ENCODE peak calls at places on chromosomes 5 and 9, in nine cellular contexts. S, V, K, U, N, I, O, Q and Z are unnamed samples.

GRCh38 chr5:68891718-68892117 is 202.1 kb upstream of the SLC30A5 start:
- DNase-seq in K (peak; percentile 15), Q (no peak), O (no peak), U (no peak), V (no peak), S (no peak), I (no peak), N (no peak), Z (peak; percentile 48)

GRCh38 chr5:176754376-176754942 is 55.9 kb upstream of the UNC5A start:
- DNase-seq in K (no peak), Q (no peak), U (no peak), S (no peak), N (no peak), V (no peak), I (no peak), O (no peak), Z (no peak)

GRCh38 chr9:129245276-129245675 is 67.2 kb upstream of the IER5L start:
- DNase-seq in Q (peak; percentile 40), O (no peak), I (no peak), N (no peak), U (peak; percentile 23), S (no peak), K (no peak), V (no peak), Z (no peak)

GRCh38 chr9:130341128-130341527 is 75.6 kb downstream of the HMCN2 start:
- DNase-seq in U (no peak), K (no peak), O (no peak), N (no peak), Q (no peak), I (no peak), S (no peak), V (no peak), Z (no peak)

GRCh38 chr5:152051499-152052454 is 127.1 kb upstream of the GLRA1 start:
- DNase-seq in S (no peak), U (no peak), V (no peak), O (no peak), I (no peak), N (no peak), K (no peak), Q (no peak), Z (no peak)

GRCh38 chr9:126501383-126502331 is 112.1 kb upstream of the LMX1B start:
- DNase-seq in O (no peak), K (no peak), N (no peak), V (no peak), Q (no peak), S (no peak), I (no peak), U (no peak), Z (no peak)

GRCh38 chr5:15383469-15383868 is 116.5 kb upstream of the FBXL7 start:
- DNase-seq in Q (peak; percentile 24), N (no peak), S (peak; percentile 37), K (no peak), O (no peak), V (no peak), I (peak; percentile 61), U (peak; percentile 16), Z (no peak)

GRCh38 chr9:97535771-97536170 is 34.3 kb downstream of the TMOD1 start:
- DNase-seq in K (no peak), V (no peak), N (no peak), O (no peak), Q (no peak), U (no peak), S (no peak), I (no peak), Z (no peak)

GRCh38 chr9:90894956-90895687 is 93.5 kb downstream of the SYK start:
- DNase-seq in I (peak; percentile 60), V (no peak), S (no peak), U (peak; percentile 20), O (no peak), N (no peak), Q (no peak), K (no peak), Z (no peak)

GRCh38 chr5:3331819-3332218 is 263.8 kb upstream of the IRX1 start:
- DNase-seq in U (no peak), I (no peak), N (no peak), V (no peak), O (no peak), S (no peak), K (no peak), Q (no peak), Z (no peak)

GRCh38 chr5:178057839-178058238 is 55.5 kb upstream of the N4BP3 start:
- DNase-seq in Q (no peak), I (no peak), O (no peak), U (no peak), V (no peak), N (no peak), K (no peak), S (no peak), Z (no peak)

GRCh38 chr5:135915466-135916001 is 19.9 kb upstream of the IL9 start:
- DNase-seq in S (peak; percentile 73), Q (no peak), O (no peak), N (no peak), U (no peak), K (no peak), V (no peak), I (no peak), Z (no peak)

GRCh38 chr5:1502046-1502736 is 21.6 kb downstream of the LPCAT1 start:
- DNase-seq in S (no peak), N (no peak), I (no peak), Q (no peak), U (no peak), V (no peak), O (no peak), K (no peak), Z (peak; percentile 84)

GRCh38 chr5:1504617-1505016 is 19.1 kb downstream of the LPCAT1 start:
- DNase-seq in N (no peak), O (no peak), U (no peak), S (no peak), V (no peak), K (no peak), Q (no peak), I (no peak), Z (no peak)

GRCh38 chr5:1504244-1504595 is 19.5 kb downstream of the LPCAT1 start:
- DNase-seq in N (no peak), I (no peak), S (no peak), K (no peak), Q (no peak), O (no peak), U (no peak), V (no peak), Z (no peak)

GRCh38 chr5:1502737-1503120 is 21.0 kb downstream of the LPCAT1 start:
- DNase-seq in O (no peak), K (no peak), N (no peak), U (no peak), Q (no peak), S (no peak), V (no peak), I (no peak), Z (no peak)

DNA sequence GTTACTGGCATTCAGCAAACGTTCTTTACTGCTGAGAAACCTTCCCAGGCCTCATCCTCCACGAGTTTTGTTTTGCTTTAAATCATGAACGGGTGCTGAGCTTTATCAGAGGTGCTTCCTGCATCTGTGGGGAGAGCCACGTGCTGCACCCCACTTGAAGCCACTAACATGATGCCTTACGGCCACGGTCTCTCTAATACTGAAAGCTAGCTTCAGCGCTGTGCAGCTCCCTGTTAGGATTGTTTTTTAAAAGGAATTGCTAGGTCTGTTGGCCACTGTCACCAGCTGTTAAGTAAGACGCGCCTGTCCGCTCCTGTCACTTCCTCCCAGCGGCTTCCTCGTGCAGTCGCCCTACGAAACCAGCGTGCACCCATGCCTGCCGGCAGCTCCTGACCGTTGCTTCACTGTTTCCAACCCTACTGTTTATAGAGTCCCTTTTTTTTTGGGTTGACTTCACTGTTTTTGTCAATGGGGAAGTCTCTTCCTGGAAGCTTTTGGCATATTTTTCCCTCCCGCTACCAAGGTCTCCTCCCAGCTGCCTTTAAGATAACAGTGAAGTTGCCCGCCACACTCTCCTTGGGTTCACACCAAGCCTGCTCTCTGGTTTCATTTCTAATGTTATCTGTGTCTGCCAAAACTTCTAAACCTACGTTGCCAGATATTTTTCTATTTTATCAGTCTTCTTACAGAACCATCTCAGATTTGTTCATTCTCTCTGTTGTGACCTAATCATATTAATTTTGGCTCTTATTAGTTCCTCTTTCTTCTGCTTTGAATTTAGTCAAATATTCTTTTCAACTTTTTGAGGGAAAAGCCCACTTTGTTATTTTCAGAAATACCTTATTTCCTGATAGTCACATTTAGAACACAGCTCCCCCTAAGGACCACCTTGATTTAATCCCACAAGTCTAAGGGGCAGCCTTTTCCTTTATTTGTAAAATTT is 20.2 kb downstream of the LPCAT1 start:
- DNase-seq in K (no peak), N (no peak), S (peak; percentile 93), U (no peak), O (no peak), Q (no peak), V (no peak), I (no peak), Z (peak; percentile 71)
- TF ChIP-seq CTCF in K (no peak), N (no peak), S (no peak), U (no peak), O (no peak), Q (peak; percentile 4), V (no peak), I (no peak), Z (no peak)

GRCh38 chr5:124742521-124742920 is 3.9 kb downstream of the ZNF608 start:
- DNase-seq in I (no peak), V (no peak), U (no peak), Q (no peak), K (no peak), N (no peak), O (no peak), S (no peak), Z (no peak)
- TF ChIP-seq CTCF in I (no peak), V (no peak), U (peak; percentile 5), Q (no peak), K (no peak), N (no peak), O (no peak), S (no peak), Z (no peak)

DNA sequence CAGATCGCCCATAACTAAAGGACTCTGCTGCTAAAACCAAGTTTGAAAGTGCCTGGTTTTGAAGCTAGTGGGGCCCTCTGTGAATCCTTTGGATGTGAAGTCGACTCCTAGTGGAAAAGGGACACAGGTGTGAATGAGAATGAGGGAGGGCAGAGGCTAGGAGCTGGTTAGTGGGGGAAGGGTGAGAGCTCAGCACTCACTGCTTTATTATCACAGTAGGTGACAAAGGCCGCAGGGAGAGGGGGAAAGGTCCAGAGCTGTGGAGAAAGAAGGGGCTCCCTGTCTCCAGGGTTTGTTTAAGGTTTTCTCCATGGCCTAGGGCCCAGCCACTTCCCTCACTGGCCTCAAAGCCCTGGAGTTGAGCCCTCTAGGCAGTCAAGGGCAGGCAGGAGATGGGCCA is 3.5 kb downstream of the HDHD3 start:
- DNase-seq in I (no peak), S (no peak), Q (no peak), N (no peak), K (no peak), V (no peak), O (no peak), U (no peak), Z (no peak)
- TF ChIP-seq CTCF in I (no peak), S (no peak), Q (no peak), N (no peak), K (no peak), V (no peak), O (no peak), U (no peak), Z (no peak)

DNA sequence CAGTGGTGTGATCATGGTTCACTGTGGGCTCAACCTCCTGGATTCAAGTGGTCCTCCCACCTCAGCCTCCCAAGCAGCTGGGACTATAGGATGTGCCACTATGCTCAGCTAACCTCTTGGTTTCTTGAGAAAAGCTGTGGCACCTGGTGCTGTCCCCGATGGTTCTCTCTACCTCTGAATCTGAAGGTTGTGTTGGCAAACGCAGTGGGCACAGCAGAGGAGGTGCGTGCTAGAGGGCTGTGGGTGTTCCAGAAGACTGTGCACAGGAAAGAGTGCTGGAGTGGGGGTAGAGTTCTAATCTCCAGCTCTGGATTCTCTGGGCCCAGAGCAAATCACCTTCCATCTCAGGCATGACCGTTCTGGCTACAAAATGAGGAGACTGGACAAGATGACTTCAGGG is 12.5 kb downstream of the RGS3 start:
- DNase-seq in O (no peak), V (no peak), S (no peak), U (no peak), N (no peak), Q (no peak), I (no peak), K (no peak), Z (no peak)
- TF ChIP-seq CTCF in O (no peak), V (no peak), S (no peak), U (no peak), N (no peak), Q (no peak), I (no peak), K (no peak), Z (no peak)